ENCODE peak calls at places on chromosomes 13 and 19, in four cellular contexts. One of them, this sample, is unnamed.

GRCh38 chr19:50975766-50976165 is 6.4 kb upstream of the KLK6 start:
- DNase-seq in fibroblast of pulmonary artery: no peak
- DNase-seq in PC-3: peak
- DNase-seq in cardiac muscle cell: no peak
- DNase-seq in this sample: no peak

GRCh38 chr19:1933245-1933644 is 7.7 kb upstream of the CSNK1G2 start:
- DNase-seq in cardiac muscle cell: no peak
- DNase-seq in fibroblast of pulmonary artery: no peak
- DNase-seq in PC-3: no peak
- DNase-seq in this sample: no peak

GRCh38 chr13:61142506-61142905 is 273.1 kb downstream of the PCDH20 start:
- DNase-seq in fibroblast of pulmonary artery: no peak
- DNase-seq in cardiac muscle cell: no peak
- DNase-seq in PC-3: peak
- DNase-seq in this sample: no peak

GRCh38 chr19:4442846-4443146 is 14.8 kb downstream of the UBXN6 start:
- DNase-seq in PC-3: no peak
- DNase-seq in cardiac muscle cell: no peak
- DNase-seq in fibroblast of pulmonary artery: no peak
- DNase-seq in this sample: no peak

GRCh38 chr19:47885067-47885463 is 1.1 kb downstream of the SULT2A1 start:
- DNase-seq in cardiac muscle cell: no peak
- DNase-seq in fibroblast of pulmonary artery: no peak
- DNase-seq in PC-3: no peak
- DNase-seq in this sample: no peak

GRCh38 chr19:2455481-2456300 is 1.1 kb downstream of the LMNB2 start:
- DNase-seq in fibroblast of pulmonary artery: no peak
- DNase-seq in PC-3: no peak
- DNase-seq in cardiac muscle cell: no peak
- DNase-seq in this sample: peak

GRCh38 chr19:54415208-54415900 is at the start of gene TTYH1:
- DNase-seq in cardiac muscle cell: no peak
- DNase-seq in PC-3: no peak
- DNase-seq in fibroblast of pulmonary artery: no peak
- DNase-seq in this sample: no peak

GRCh38 chr19:12064266-12065099 is at the start of gene ZNF844:
- DNase-seq in PC-3: peak
- DNase-seq in fibroblast of pulmonary artery: peak
- DNase-seq in cardiac muscle cell: peak
- DNase-seq in this sample: peak

GRCh38 chr13:52378312-52378711 is 27.7 kb downstream of the THSD1 start:
- DNase-seq in fibroblast of pulmonary artery: no peak
- DNase-seq in cardiac muscle cell: no peak
- DNase-seq in PC-3: no peak
- DNase-seq in this sample: no peak

GRCh38 chr19:42316223-42317211 is 3.4 kb downstream of the TMEM145 start:
- DNase-seq in PC-3: no peak
- DNase-seq in cardiac muscle cell: no peak
- DNase-seq in fibroblast of pulmonary artery: no peak
- DNase-seq in this sample: no peak

GRCh38 chr19:10808937-10809655 is 26.9 kb downstream of the TMED1 start:
- DNase-seq in PC-3: peak
- DNase-seq in fibroblast of pulmonary artery: peak
- DNase-seq in cardiac muscle cell: no peak
- DNase-seq in this sample: no peak

GRCh38 chr19:1211494-1212234 is 6.1 kb downstream of the STK11 start:
- DNase-seq in fibroblast of pulmonary artery: no peak
- DNase-seq in cardiac muscle cell: no peak
- DNase-seq in PC-3: no peak
- DNase-seq in this sample: peak

GRCh38 chr19:46297700-46298476 is 1.0 kb downstream of the HIF3A start:
- DNase-seq in cardiac muscle cell: no peak
- DNase-seq in PC-3: no peak
- DNase-seq in fibroblast of pulmonary artery: peak
- DNase-seq in this sample: peak
- TF ChIP-seq CTCF in cardiac muscle cell: peak
- TF ChIP-seq CTCF in PC-3: no peak
- TF ChIP-seq CTCF in fibroblast of pulmonary artery: peak
- TF ChIP-seq CTCF in this sample: peak

DNA sequence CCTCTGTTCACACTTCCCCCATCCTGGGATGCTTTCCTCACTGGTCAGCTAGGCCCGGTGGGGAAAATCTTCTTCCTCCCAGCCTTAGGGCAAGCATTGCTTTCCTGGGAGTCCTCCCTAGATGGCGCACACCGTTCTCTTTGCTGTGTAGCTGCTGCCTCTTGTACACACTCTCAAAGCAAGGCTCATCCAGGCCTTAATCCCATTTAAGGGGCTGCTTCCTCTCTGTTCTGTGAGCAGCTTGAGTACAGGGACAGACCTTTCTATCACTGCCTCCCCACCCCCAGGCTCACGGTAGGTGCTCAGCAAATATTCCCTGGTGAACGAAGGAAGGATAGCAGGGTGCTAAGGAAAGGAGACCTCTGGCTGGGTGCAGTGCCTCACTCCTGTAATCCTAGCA is 11.0 kb downstream of the SLC7A10 start:
- DNase-seq in fibroblast of pulmonary artery: peak
- DNase-seq in cardiac muscle cell: peak
- DNase-seq in PC-3: peak
- DNase-seq in this sample: peak
- TF ChIP-seq CTCF in fibroblast of pulmonary artery: peak
- TF ChIP-seq CTCF in cardiac muscle cell: peak
- TF ChIP-seq CTCF in PC-3: peak
- TF ChIP-seq CTCF in this sample: peak

GRCh38 chr13:83780201-83780600 is 102.1 kb downstream of the SLITRK1 start:
- DNase-seq in PC-3: peak
- DNase-seq in fibroblast of pulmonary artery: peak
- DNase-seq in cardiac muscle cell: peak
- DNase-seq in this sample: peak
- TF ChIP-seq CTCF in PC-3: peak
- TF ChIP-seq CTCF in fibroblast of pulmonary artery: peak
- TF ChIP-seq CTCF in cardiac muscle cell: peak
- TF ChIP-seq CTCF in this sample: peak

GRCh38 chr13:93751117-93751516 is 524.5 kb downstream of the GPC6 start:
- DNase-seq in PC-3: no peak
- DNase-seq in fibroblast of pulmonary artery: no peak
- DNase-seq in cardiac muscle cell: no peak
- DNase-seq in this sample: no peak
- TF ChIP-seq CTCF in PC-3: no peak
- TF ChIP-seq CTCF in fibroblast of pulmonary artery: no peak
- TF ChIP-seq CTCF in cardiac muscle cell: no peak
- TF ChIP-seq CTCF in this sample: no peak

GRCh38 chr13:98672947-98673545 is 79.4 kb downstream of the SLC15A1 start:
- DNase-seq in cardiac muscle cell: peak
- DNase-seq in PC-3: peak
- DNase-seq in fibroblast of pulmonary artery: peak
- DNase-seq in this sample: peak
- TF ChIP-seq CTCF in cardiac muscle cell: peak
- TF ChIP-seq CTCF in PC-3: peak
- TF ChIP-seq CTCF in fibroblast of pulmonary artery: peak
- TF ChIP-seq CTCF in this sample: peak

GRCh38 chr19:5563008-5563431 is 4.7 kb downstream of the TINCR start:
- DNase-seq in PC-3: no peak
- DNase-seq in fibroblast of pulmonary artery: no peak
- DNase-seq in cardiac muscle cell: no peak
- DNase-seq in this sample: no peak
- TF ChIP-seq CTCF in PC-3: peak
- TF ChIP-seq CTCF in fibroblast of pulmonary artery: no peak
- TF ChIP-seq CTCF in cardiac muscle cell: peak
- TF ChIP-seq CTCF in this sample: peak

DNA sequence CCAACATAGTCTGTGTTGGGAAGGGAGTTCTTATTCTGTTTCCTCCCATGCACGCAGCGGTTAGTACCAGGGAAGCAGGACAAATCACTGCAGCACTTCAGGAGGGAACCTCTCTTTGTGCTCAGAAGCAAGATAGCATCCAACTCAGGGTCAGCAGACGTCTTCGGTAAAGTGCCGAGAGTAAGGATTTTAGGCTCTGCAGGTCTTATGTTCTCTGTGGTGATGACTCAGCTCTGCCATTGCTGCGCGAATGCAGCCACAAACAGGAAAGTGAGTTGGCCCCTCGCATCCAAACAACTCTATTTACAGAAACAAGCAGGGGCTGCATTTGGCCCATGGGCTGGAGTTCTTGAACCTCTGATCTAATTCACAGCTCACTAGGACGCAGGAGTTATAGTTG is 122.1 kb upstream of the SPATA13 start:
- DNase-seq in cardiac muscle cell: no peak
- DNase-seq in PC-3: peak
- DNase-seq in fibroblast of pulmonary artery: peak
- DNase-seq in this sample: no peak
- TF ChIP-seq CTCF in cardiac muscle cell: no peak
- TF ChIP-seq CTCF in PC-3: no peak
- TF ChIP-seq CTCF in fibroblast of pulmonary artery: no peak
- TF ChIP-seq CTCF in this sample: no peak

DNA sequence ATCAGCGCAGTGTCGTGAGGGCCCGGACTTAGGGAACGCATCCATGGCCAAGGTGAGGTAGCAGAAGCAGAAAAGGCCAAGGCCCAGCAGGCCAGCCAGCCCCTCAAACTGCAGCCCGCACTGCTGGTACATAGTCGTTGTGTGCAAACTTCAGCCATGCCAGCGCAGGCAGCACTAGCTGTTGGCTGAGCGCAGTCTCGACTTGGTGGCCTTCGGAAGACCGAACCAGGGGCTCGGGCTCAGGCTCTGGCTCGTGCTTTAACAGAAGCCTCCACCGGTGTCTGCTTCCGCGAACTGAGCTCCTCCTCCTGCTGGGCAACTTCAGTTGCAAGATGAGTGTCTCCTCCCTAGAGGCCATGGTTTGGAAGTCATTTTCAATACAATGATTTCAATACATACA is 157.5 kb downstream of the DNAJC15 start:
- DNase-seq in cardiac muscle cell: no peak
- DNase-seq in fibroblast of pulmonary artery: no peak
- DNase-seq in PC-3: no peak
- DNase-seq in this sample: no peak
- TF ChIP-seq CTCF in cardiac muscle cell: no peak
- TF ChIP-seq CTCF in fibroblast of pulmonary artery: no peak
- TF ChIP-seq CTCF in PC-3: no peak
- TF ChIP-seq CTCF in this sample: no peak